ENCODE peak calls at places on chromosome 3, in four cellular contexts. R, A, L and O are unnamed samples.

GRCh38 chr3:148066787-148067186 is 630.9 kb upstream of the AGTR1 start:
- DNase-seq in R (no peak), A (peak), L (no peak), O (no peak)

GRCh38 chr3:15875016-15875689 is 77.4 kb upstream of the ANKRD28 start:
- DNase-seq in R (peak), A (peak), L (no peak), O (peak)

GRCh38 chr3:194072691-194073279 is 63.2 kb upstream of the HES1 start:
- DNase-seq in R (no peak), A (no peak), L (no peak), O (no peak)

GRCh38 chr3:177154733-177155132 is 42.5 kb downstream of the TBL1XR1 start:
- DNase-seq in R (no peak), A (no peak), L (no peak), O (no peak)

GRCh38 chr3:43542328-43543043 is 79.3 kb downstream of the ANO10 start:
- DNase-seq in R (no peak), A (no peak), L (no peak), O (no peak)

GRCh38 chr3:107943860-107944543 is 146.8 kb downstream of the CD47 start:
- DNase-seq in R (no peak), A (peak), L (no peak), O (peak)

GRCh38 chr3:115646027-115646690 is 22.8 kb downstream of the GAP43 start:
- DNase-seq in R (no peak), A (peak), L (no peak), O (no peak)

GRCh38 chr3:174408310-174408709 is 450.8 kb upstream of the NAALADL2 start:
- DNase-seq in R (no peak), A (peak), L (no peak), O (peak)

GRCh38 chr3:134636406-134636805 is 14.4 kb downstream of the KY start:
- DNase-seq in R (no peak), A (no peak), L (no peak), O (no peak)

GRCh38 chr3:132268956-132269355 is 48.3 kb upstream of the ACP3 start:
- DNase-seq in R (peak), A (peak), L (no peak), O (peak)

GRCh38 chr3:127182446-127182845 is 10.5 kb upstream of the PRR23E start:
- DNase-seq in R (no peak), A (no peak), L (no peak), O (no peak)

GRCh38 chr3:153970735-153971347 is 150.3 kb upstream of the ARHGEF26 start:
- DNase-seq in R (peak), A (peak), L (no peak), O (peak)

GRCh38 chr3:15458212-15458780 is 30.9 kb downstream of the EAF1 start:
- DNase-seq in R (no peak), A (no peak), L (no peak), O (no peak)

GRCh38 chr3:30319713-30320112 is 286.7 kb upstream of the TGFBR2 start:
- DNase-seq in R (peak), A (peak), L (no peak), O (peak)

GRCh38 chr3:98690876-98691275 is 72.3 kb upstream of the ST3GAL6 start:
- DNase-seq in R (no peak), A (peak), L (no peak), O (peak)